ENCODE peak calls at places on chromosomes 11 and 22, in ten cellular contexts. E is coronary artery; U is A673; S is GM23248; W is A549; B is endodermal cell; A is ascending aorta; Z is CD8-positive, alpha-beta T cell; F is tibial nerve; H is heart left ventricle. I is an unnamed sample.

GRCh38 chr22:49331878-49332277 is 495.8 kb downstream of the BRD1 start:
- DNase-seq in W (no peak), Z (no peak), A (no peak), F (no peak), E (peak), S (no peak), B (peak), H (no peak), U (no peak), I (no peak)

GRCh38 chr11:129610125-129610524 is 205.5 kb upstream of the TMEM45B start:
- DNase-seq in S (no peak), Z (no peak), U (no peak), B (no peak), W (no peak), H (no peak), E (no peak), F (no peak), A (no peak), I (no peak)

GRCh38 chr11:13940611-13941256 is 21.8 kb upstream of the SPON1 start:
- DNase-seq in W (no peak), E (no peak), H (no peak), Z (peak), F (no peak), U (no peak), A (no peak), B (no peak), S (no peak), I (no peak)

GRCh38 chr22:20080445-20080775 is 369 bp downstream of the DGCR8 start:
- DNase-seq in U (peak), W (peak), S (peak), H (peak), A (peak), F (no peak), Z (peak), E (no peak), B (peak), I (no peak)

GRCh38 chr11:1487091-1487850 is 692 bp upstream of the MOB2 start:
- DNase-seq in H (peak), A (peak), U (no peak), B (no peak), W (no peak), Z (no peak), F (no peak), S (no peak), E (no peak), I (no peak)

GRCh38 chr11:117020287-117020686 is 77.9 kb downstream of the SIK3 start:
- DNase-seq in A (no peak), B (no peak), S (no peak), W (no peak), E (no peak), Z (no peak), H (no peak), F (no peak), U (no peak), I (no peak)

GRCh38 chr11:15113381-15113780 is 1.3 kb upstream of the INSC start:
- DNase-seq in Z (no peak), A (no peak), B (no peak), W (no peak), F (no peak), E (no peak), H (no peak), U (no peak), S (no peak), I (peak)

GRCh38 chr11:61785837-61786402 is 6.5 kb downstream of the TMEM258 start:
- DNase-seq in W (no peak), F (no peak), A (no peak), U (no peak), Z (no peak), B (no peak), H (no peak), S (no peak), E (no peak), I (no peak)

GRCh38 chr22:30398685-30399680 is 2.2 kb downstream of the SEC14L2 start:
- DNase-seq in U (no peak), S (peak), W (no peak), B (no peak), F (no peak), A (no peak), Z (peak), E (no peak), H (no peak), I (no peak)

GRCh38 chr11:34899633-34900016 is 16.6 kb downstream of the APIP start:
- DNase-seq in Z (no peak), W (peak), U (peak), F (no peak), H (no peak), A (no peak), S (no peak), B (peak), E (no peak), I (no peak)

GRCh38 chr22:20413217-20414058 is 19.5 kb downstream of the ZNF74 start:
- DNase-seq in W (no peak), F (no peak), B (no peak), U (no peak), H (no peak), S (no peak), Z (no peak), E (no peak), A (no peak), I (no peak)

GRCh38 chr11:94168882-94169281 is 40.2 kb downstream of the PANX1 start:
- DNase-seq in A (no peak), Z (no peak), H (no peak), W (no peak), B (no peak), F (no peak), S (no peak), E (no peak), U (no peak), I (no peak)

GRCh38 chr11:57646221-57646620 is 3.5 kb downstream of the YPEL4 start:
- DNase-seq in A (no peak), Z (no peak), E (no peak), U (no peak), W (no peak), S (no peak), F (no peak), H (no peak), B (peak), I (no peak)

GRCh38 chr11:44763111-44763820 is 36.5 kb downstream of the TSPAN18 start:
- DNase-seq in S (peak), Z (no peak), W (no peak), F (no peak), B (peak), A (no peak), H (no peak), U (no peak), E (peak), I (no peak)

GRCh38 chr11:46159694-46160093 is 38.4 kb upstream of the PHF21A start:
- DNase-seq in U (no peak), S (no peak), A (no peak), W (no peak), E (no peak), F (no peak), B (no peak), Z (no peak), H (no peak), I (peak)

GRCh38 chr22:19691721-19692341 is 22.5 kb upstream of the SEPTIN5 start:
- DNase-seq in U (no peak), S (peak), F (no peak), Z (no peak), E (no peak), W (peak), H (no peak), B (peak), A (no peak), I (no peak)

GRCh38 chr11:46560300-46561025 is 33.4 kb downstream of the AMBRA1 start:
- DNase-seq in F (no peak), B (no peak), Z (no peak), E (no peak), W (no peak), S (peak), H (no peak), A (no peak), U (peak), I (no peak)

GRCh38 chr11:123429851-123430735 is at the start of gene GRAMD1B:
- DNase-seq in E (no peak), B (peak), F (no peak), S (peak), W (peak), H (peak), A (no peak), U (peak), Z (peak), I (no peak)

GRCh38 chr22:34105461-34106062 is 185.3 kb upstream of the LARGE1 start:
- DNase-seq in F (peak), A (no peak), W (peak), U (peak), E (no peak), H (peak), S (peak), Z (no peak), B (peak), I (peak)

GRCh38 chr22:19122752-19123492 is 710 bp upstream of the DGCR2 start:
- DNase-seq in W (no peak), H (peak), U (no peak), E (no peak), Z (no peak), S (peak), B (no peak), A (no peak), F (no peak), I (no peak)

GRCh38 chr11:12867531-12867930 is 141.6 kb upstream of the RASSF10 start:
- DNase-seq in E (no peak), Z (no peak), H (no peak), S (no peak), B (no peak), W (no peak), F (no peak), U (no peak), A (no peak), I (no peak)

GRCh38 chr11:66880484-66881211 is 23.8 kb downstream of the LRFN4 start:
- DNase-seq in F (no peak), U (peak), A (no peak), Z (peak), H (peak), S (no peak), E (no peak), B (no peak), W (no peak), I (no peak)

GRCh38 chr11:83156996-83157754 is at the start of gene PCF11:
- DNase-seq in A (no peak), U (no peak), Z (no peak), F (no peak), E (no peak), B (no peak), W (no peak), S (no peak), H (no peak), I (no peak)

GRCh38 chr22:38867496-38868285 is 4.3 kb downstream of the CBX6 start:
- DNase-seq in W (no peak), E (peak), U (no peak), Z (no peak), A (no peak), H (no peak), F (no peak), B (peak), S (no peak), I (no peak)

GRCh38 chr11:66686801-66687750 is 9.4 kb upstream of the RBM4B start:
- DNase-seq in B (no peak), U (no peak), S (no peak), A (no peak), Z (no peak), H (no peak), F (no peak), E (no peak), W (no peak), I (no peak)

GRCh38 chr11:16902182-16902581 is 112.0 kb downstream of the PLEKHA7 start:
- DNase-seq in Z (no peak), F (no peak), B (no peak), S (no peak), U (no peak), E (no peak), W (no peak), A (no peak), H (no peak), I (no peak)

GRCh38 chr11:69915151-69915500 is 95.9 kb upstream of the FGF3 start:
- DNase-seq in E (no peak), W (peak), S (peak), F (no peak), A (no peak), H (no peak), B (no peak), Z (no peak), U (no peak), I (no peak)

GRCh38 chr11:69917529-69917928 is 98.3 kb upstream of the FGF3 start:
- DNase-seq in H (no peak), F (no peak), Z (no peak), U (no peak), A (no peak), W (no peak), B (no peak), S (no peak), E (no peak), I (no peak)

GRCh38 chr11:69918231-69918937 is 99.2 kb upstream of the FGF3 start:
- DNase-seq in B (peak), A (no peak), S (no peak), E (peak), U (no peak), W (no peak), F (no peak), H (peak), Z (no peak), I (no peak)

GRCh38 chr11:69915501-69916250 is 96.5 kb upstream of the FGF3 start:
- DNase-seq in H (peak), S (peak), Z (no peak), W (peak), F (peak), B (peak), A (peak), E (peak), U (peak), I (no peak)

GRCh38 chr11:69916806-69917387 is 97.7 kb upstream of the FGF3 start:
- DNase-seq in Z (no peak), U (no peak), F (no peak), E (peak), W (no peak), B (no peak), H (peak), S (peak), A (no peak), I (no peak)
- H3K27ac ChIP-seq in Z (no peak), U (no peak), F (no peak), E (peak), W (no peak), B (no peak), H (peak), S (no peak), A (peak), I (peak)

DNA sequence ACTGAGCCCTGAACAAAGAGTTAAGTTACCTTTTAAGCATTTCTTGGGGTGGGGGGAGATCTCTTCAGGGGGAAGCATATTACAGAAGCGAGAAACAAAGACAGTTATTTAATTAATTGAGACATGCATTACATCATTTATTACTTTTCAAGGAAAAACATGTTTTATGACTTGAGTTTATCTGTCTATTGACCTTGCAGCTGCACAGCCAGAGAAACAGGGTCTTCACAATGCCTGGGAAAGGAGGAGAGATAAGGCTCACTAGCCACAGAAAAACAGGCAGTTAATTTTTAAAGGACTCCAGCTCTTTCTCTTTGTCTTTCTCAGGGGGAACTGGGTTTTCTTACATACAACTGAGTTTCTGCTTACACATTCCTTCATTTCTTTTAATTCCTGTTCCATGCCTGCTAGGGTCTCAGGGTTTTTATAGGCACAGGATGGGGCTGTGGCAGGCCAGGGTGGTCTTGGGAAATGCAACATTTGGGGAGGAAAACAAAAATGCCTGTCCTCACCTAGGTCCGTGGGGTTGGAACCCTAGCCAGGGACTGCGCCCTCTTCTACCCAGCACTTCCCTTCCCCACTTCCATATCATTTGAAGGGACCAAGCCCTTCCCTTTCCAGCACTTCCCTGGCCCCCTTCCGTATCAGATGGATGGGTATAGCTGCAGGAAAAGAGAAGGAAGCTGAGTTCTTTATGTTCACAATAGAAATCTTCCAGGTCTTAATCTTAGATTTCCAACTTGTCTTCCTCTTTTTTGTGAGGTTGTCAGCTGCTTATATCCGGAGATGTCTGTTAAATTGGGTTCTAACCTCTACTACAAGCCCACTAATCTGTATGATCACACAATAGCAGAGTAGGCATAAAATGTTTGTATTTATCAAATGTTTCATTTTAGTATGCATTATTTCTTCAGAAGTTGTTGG is 38.3 kb downstream of the BIRC2 start:
- DNase-seq in A (no peak), U (no peak), H (no peak), B (no peak), F (no peak), W (no peak), Z (no peak), E (no peak), S (no peak), I (no peak)
- H3K27ac ChIP-seq in A (no peak), U (no peak), H (no peak), B (no peak), F (no peak), W (no peak), Z (no peak), E (no peak), S (no peak), I (no peak)

DNA sequence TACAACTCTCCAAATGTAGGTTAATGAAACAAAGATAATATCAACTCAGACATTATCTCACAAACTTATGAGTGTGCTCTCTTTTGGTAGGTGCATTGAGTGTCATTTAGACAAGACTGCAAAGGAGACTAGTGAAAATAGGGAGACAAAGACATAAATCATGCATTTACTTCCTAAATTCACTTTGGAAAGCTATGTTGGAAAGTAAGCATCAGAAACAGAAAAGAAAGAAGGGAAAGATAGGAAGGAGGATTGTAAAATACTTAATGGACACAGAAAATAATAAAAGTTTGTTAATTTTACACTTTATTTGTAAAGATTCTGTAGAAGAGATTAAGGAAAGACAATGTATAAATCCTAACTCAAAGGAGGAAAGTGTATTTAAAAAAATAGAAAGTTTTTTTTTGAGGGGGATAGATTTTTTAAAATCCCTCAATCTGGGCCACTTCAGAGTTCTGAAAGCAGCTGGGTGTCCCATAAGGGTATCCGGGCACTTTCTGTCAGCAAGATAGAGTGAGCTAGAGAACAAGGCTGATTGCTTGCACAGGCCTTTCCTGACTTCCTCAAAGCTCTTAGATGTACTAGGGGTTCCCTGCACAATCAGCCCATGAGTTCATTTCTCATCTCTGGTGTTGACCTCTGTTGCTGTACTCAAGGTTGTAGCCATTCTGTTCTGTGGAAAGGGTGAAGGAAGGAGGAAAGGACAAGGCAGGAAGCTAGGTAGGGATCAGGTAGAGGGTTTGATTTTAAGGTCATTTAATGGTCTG is 22.4 kb upstream of the RDX start:
- DNase-seq in Z (no peak), S (no peak), A (no peak), F (no peak), H (no peak), W (no peak), B (no peak), U (no peak), E (no peak), I (no peak)
- H3K27ac ChIP-seq in Z (no peak), S (no peak), A (no peak), F (no peak), H (no peak), W (peak), B (no peak), U (no peak), E (no peak), I (no peak)

DNA sequence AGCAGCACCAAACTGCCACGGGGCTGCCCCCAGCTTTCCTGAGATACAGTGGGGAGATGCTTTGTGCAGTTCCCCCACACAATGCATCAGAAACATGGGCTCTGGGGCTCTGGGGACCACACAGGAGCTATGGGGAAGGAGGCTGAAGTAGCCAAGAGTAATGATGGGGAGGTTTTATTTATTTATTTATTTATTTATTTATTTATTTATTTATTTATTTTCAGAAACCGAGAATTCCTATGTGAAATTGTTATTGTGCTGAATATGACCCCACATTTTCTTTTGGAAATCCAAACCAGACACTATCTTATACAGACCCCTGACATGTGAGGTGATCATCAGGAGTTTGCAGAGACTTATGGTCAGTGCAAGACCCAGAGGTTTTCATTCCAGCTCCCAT is 84.4 kb downstream of the MTNR1B start:
- DNase-seq in W (no peak), S (no peak), E (no peak), Z (no peak), U (no peak), B (no peak), A (no peak), F (no peak), H (no peak), I (no peak)
- H3K27ac ChIP-seq in W (peak), S (no peak), E (no peak), Z (no peak), U (no peak), B (no peak), A (no peak), F (no peak), H (no peak), I (no peak)

GRCh38 chr11:20161230-20161918 is 1.1 kb upstream of the DBX1 start:
- DNase-seq in A (no peak), E (no peak), Z (no peak), S (no peak), F (no peak), H (no peak), W (no peak), B (peak), U (no peak), I (no peak)

GRCh38 chr11:20157768-20158167 is 2.5 kb downstream of the DBX1 start:
- DNase-seq in H (no peak), Z (no peak), B (no peak), U (no peak), F (no peak), E (no peak), A (no peak), S (no peak), W (no peak), I (no peak)

GRCh38 chr11:20160425-20161229 is at the start of gene DBX1:
- DNase-seq in W (no peak), U (no peak), B (no peak), E (no peak), F (no peak), S (no peak), H (no peak), Z (no peak), A (no peak), I (no peak)

GRCh38 chr11:20158597-20159257 is 1.5 kb downstream of the DBX1 start:
- DNase-seq in Z (no peak), H (peak), F (no peak), W (peak), U (peak), A (no peak), B (peak), S (peak), E (no peak), I (no peak)

GRCh38 chr11:20159680-20160381 is 444 bp downstream of the DBX1 start:
- DNase-seq in A (no peak), W (no peak), B (peak), E (no peak), S (no peak), Z (no peak), H (no peak), U (no peak), F (no peak), I (no peak)
- H3K27ac ChIP-seq in A (no peak), W (no peak), B (no peak), E (no peak), S (no peak), Z (no peak), H (no peak), U (no peak), F (no peak), I (no peak)